ENCODE peak calls at places on chromosomes 12 and 14, in seven cellular contexts. J is sigmoid colon, G is endothelial cell, U is psoas muscle, T is neural crest cell, L is WTC11, I is osteocyte. F is an unnamed sample.

GRCh38 chr12:41479431-41479830 is 291.3 kb downstream of the PDZRN4 start:
- DNase-seq in J (no peak), G (no peak), U (no peak), T (no peak), L (no peak), I (no peak), F (no peak)

GRCh38 chr12:27622436-27623185 is 73.6 kb upstream of the REP15 start:
- DNase-seq in J (no peak), G (no peak), U (no peak), T (no peak), L (no peak), I (no peak), F (no peak)

GRCh38 chr12:124399622-124400021 is 104.7 kb downstream of the RFLNA start:
- DNase-seq in J (no peak), G (peak; percentile 61), U (no peak), T (peak; percentile 49), L (peak; percentile 68), I (no peak), F (peak; percentile 64)

GRCh38 chr12:27592548-27592947 is 68.5 kb downstream of the PPFIBP1 start:
- DNase-seq in J (peak; percentile 71), G (no peak), U (no peak), T (no peak), L (no peak), I (no peak), F (no peak)

GRCh38 chr12:22856120-22856699 is 231.2 kb downstream of the ETNK1 start:
- DNase-seq in J (no peak), G (no peak), U (no peak), T (no peak), L (no peak), I (no peak), F (no peak)

GRCh38 chr12:64120568-64120967 is 101.5 kb downstream of the KICS2 start:
- DNase-seq in J (no peak), G (no peak), U (no peak), T (no peak), L (no peak), I (no peak), F (no peak)

GRCh38 chr14:99538275-99538674 is 57.1 kb downstream of the CCNK start:
- DNase-seq in J (no peak), G (no peak), U (no peak), T (no peak), L (no peak), I (no peak), F (no peak)

GRCh38 chr14:104240426-104241157 is 102.2 kb downstream of the KIF26A start:
- DNase-seq in J (no peak), G (no peak), U (no peak), T (no peak), L (no peak), I (peak; percentile 59), F (no peak)

GRCh38 chr14:67837011-67837624 is 17.5 kb downstream of the RAD51B start:
- DNase-seq in J (peak; percentile 71), G (peak; percentile 55), U (no peak), T (peak; percentile 47), L (no peak), I (no peak), F (no peak)

GRCh38 chr14:55968741-55969140 is 149.5 kb upstream of the PELI2 start:
- DNase-seq in J (no peak), G (no peak), U (no peak), T (no peak), L (no peak), I (no peak), F (no peak)

GRCh38 chr14:33165144-33165925 is 226.7 kb downstream of the NPAS3 start:
- DNase-seq in J (no peak), G (no peak), U (no peak), T (no peak), L (no peak), I (no peak), F (no peak)

GRCh38 chr12:70812124-70812523 is 108.4 kb downstream of the PTPRR start:
- DNase-seq in J (no peak), G (no peak), U (no peak), T (no peak), L (no peak), I (no peak), F (no peak)

GRCh38 chr12:22625671-22626251 is 790 bp downstream of the ETNK1 start:
- DNase-seq in J (peak; percentile 66), G (peak; percentile 37), U (peak; percentile 11), T (peak; percentile 40), L (peak; percentile 33), I (no peak), F (peak; percentile 31)

GRCh38 chr14:66496188-66496807 is 10.1 kb downstream of the CCDC196 start:
- DNase-seq in J (no peak), G (no peak), U (no peak), T (no peak), L (no peak), I (no peak), F (no peak)

GRCh38 chr14:30521899-30522736 is 36.8 kb upstream of the G2E3 start:
- DNase-seq in J (no peak), G (no peak), U (no peak), T (no peak), L (no peak), I (no peak), F (no peak)

GRCh38 chr12:124273630-124274029 is 21.3 kb upstream of the RFLNA start:
- DNase-seq in J (no peak), G (peak; percentile 40), U (no peak), T (peak; percentile 38), L (peak; percentile 66), I (no peak), F (no peak)

GRCh38 chr14:90398315-90398811 is 1.5 kb downstream of the CALM1 start:
- DNase-seq in J (peak; percentile 81), G (no peak), U (no peak), T (peak; percentile 37), L (peak; percentile 35), I (no peak), F (no peak)

GRCh38 chr14:90575781-90576180 is 179.0 kb downstream of the CALM1 start:
- DNase-seq in J (no peak), G (no peak), U (no peak), T (no peak), L (no peak), I (no peak), F (no peak)

GRCh38 chr12:106722854-106723253 is 51.6 kb upstream of the RIC8B start:
- DNase-seq in J (no peak), G (no peak), U (no peak), T (no peak), L (no peak), I (peak; percentile 46), F (no peak)
- TF ChIP-seq CTCF in J (no peak), G (no peak), U (no peak), T (no peak), L (no peak), I (no peak), F (no peak)

GRCh38 chr12:59710964-59711363 is 115.1 kb downstream of the SLC16A7 start:
- DNase-seq in J (no peak), G (no peak), U (no peak), T (no peak), L (no peak), I (no peak), F (no peak)

GRCh38 chr12:59708059-59708458 is 112.2 kb downstream of the SLC16A7 start:
- DNase-seq in J (no peak), G (no peak), U (no peak), T (no peak), L (no peak), I (no peak), F (no peak)

GRCh38 chr12:59708484-59708883 is 112.7 kb downstream of the SLC16A7 start:
- DNase-seq in J (no peak), G (no peak), U (no peak), T (no peak), L (no peak), I (no peak), F (no peak)

GRCh38 chr12:59715434-59715833 is 119.6 kb downstream of the SLC16A7 start:
- DNase-seq in J (no peak), G (no peak), U (no peak), T (no peak), L (no peak), I (no peak), F (no peak)

DNA sequence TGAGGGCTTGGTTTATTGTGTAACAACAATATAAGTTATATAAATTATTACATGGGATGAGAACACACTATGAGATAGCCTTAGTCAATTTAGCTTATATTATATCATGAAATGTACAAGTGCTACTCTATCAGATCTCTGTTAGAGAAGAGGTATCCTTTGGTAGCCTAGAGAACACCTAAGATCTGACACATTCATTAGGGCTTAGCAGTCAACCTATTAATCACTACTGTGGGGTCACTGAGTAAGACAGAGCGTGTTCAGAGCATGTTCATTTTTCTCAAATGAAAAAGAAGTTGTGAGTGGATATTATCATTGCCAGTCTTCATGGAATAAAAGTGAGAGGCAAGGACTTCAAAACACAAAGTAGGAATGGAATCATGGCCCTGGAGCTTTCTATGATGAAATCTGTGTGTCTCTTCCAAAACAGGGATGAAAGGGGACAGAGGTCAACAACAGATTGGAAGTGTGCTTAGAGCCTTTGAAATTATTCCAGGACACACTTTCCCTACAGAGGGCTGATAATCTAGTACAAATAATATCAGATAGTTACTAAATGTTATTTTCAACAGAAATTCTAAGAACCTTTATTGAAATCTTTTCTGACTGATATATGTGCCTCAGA is 114.3 kb downstream of the SLC16A7 start:
- DNase-seq in J (no peak), G (no peak), U (no peak), T (no peak), L (no peak), I (no peak), F (no peak)
- TF ChIP-seq CTCF in J (no peak), G (no peak), U (no peak), T (no peak), L (no peak), I (no peak), F (no peak)

GRCh38 chr12:25249951-25250738 is 584 bp downstream of the KRAS start:
- DNase-seq in J (peak; percentile 79), G (peak; percentile 53), U (peak; percentile 62), T (peak; percentile 27), L (peak; percentile 34), I (no peak), F (peak; percentile 59)

GRCh38 chr12:25251749-25252148 is 1.0 kb upstream of the KRAS start:
- DNase-seq in J (no peak), G (no peak), U (no peak), T (no peak), L (no peak), I (no peak), F (no peak)

GRCh38 chr12:25248732-25249131 is 2.0 kb downstream of the KRAS start:
- DNase-seq in J (no peak), G (no peak), U (no peak), T (no peak), L (no peak), I (no peak), F (no peak)

GRCh38 chr12:25252946-25253345 is 2.2 kb upstream of the KRAS start:
- DNase-seq in J (no peak), G (no peak), U (no peak), T (no peak), L (no peak), I (no peak), F (no peak)

GRCh38 chr12:25250744-25251730 is at the start of gene KRAS:
- DNase-seq in J (peak; percentile 99), G (peak; percentile 95), U (peak; percentile 97), T (peak; percentile 93), L (peak; percentile 95), I (peak; percentile 98), F (peak; percentile 96)
- TF ChIP-seq CTCF in J (no peak), G (no peak), U (no peak), T (no peak), L (no peak), I (no peak), F (no peak)

DNA sequence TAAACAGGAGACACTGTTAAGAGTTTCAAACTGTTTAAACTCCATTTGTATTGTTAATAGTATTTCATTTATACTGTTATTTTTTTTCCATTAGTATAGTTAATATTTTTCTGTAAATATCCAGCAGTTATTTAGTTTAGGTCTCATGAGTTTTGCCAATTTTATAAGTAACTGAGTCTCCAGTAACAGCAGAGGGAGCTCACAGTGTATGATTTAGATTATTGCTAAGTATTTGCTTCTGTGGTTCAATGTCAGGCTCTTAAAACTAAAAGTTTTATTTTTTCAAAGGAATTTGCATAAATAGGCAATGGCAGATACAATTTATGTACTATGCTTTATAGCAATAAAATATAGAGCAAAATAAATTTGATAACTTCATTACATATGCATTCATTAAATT is 209.7 kb downstream of the ATXN7L3B start:
- DNase-seq in J (no peak), G (no peak), U (no peak), T (no peak), L (no peak), I (no peak), F (no peak)
- TF ChIP-seq CTCF in J (no peak), G (no peak), U (peak; percentile 12), T (peak; percentile 51), L (no peak), I (peak; percentile 61), F (no peak)